ENCODE peak calls at places on chromosome 17, in seven cellular contexts. A is right lobe of liver, Q is bronchial epithelial cell, C is cardiac muscle cell, J is uterus, U is heart right ventricle, M is heart left ventricle. T is an unnamed sample.

GRCh38 chr17:10349403-10349802 is 23.4 kb downstream of the MYH13 start:
- DNase-seq in J (no peak), U (no peak), C (peak; percentile 10), M (no peak), Q (no peak), A (no peak), T (no peak)

GRCh38 chr17:82463881-82464566 is 5.5 kb downstream of the NARF start:
- DNase-seq in A (no peak), C (no peak), U (no peak), Q (no peak), M (no peak), J (no peak), T (no peak)

GRCh38 chr17:78142113-78142861 is 3.9 kb upstream of the C17orf99 start:
- DNase-seq in A (peak; percentile 48), U (no peak), M (no peak), Q (peak; percentile 97), C (no peak), J (no peak), T (peak; percentile 98)

GRCh38 chr17:75013077-75013391 is 564 bp downstream of the MRPL58 start:
- DNase-seq in U (no peak), M (no peak), A (no peak), J (no peak), Q (no peak), C (no peak), T (no peak)

GRCh38 chr17:68789203-68789962 is 165.8 kb downstream of the ABCA8 start:
- DNase-seq in J (no peak), M (no peak), U (no peak), Q (no peak), A (no peak), C (no peak), T (no peak)

GRCh38 chr17:77736721-77737120 is 221.8 kb upstream of the TNRC6C start:
- DNase-seq in M (no peak), C (no peak), J (no peak), Q (no peak), A (no peak), U (no peak), T (no peak)

GRCh38 chr17:64747938-64748540 is 85.9 kb upstream of the SMURF2 start:
- DNase-seq in Q (peak; percentile 48), A (no peak), U (no peak), M (no peak), J (no peak), C (peak; percentile 84), T (no peak)

GRCh38 chr17:77439382-77440013 is 298.7 kb downstream of the SEC14L1 start:
- DNase-seq in Q (no peak), C (no peak), U (no peak), A (peak; percentile 22), J (no peak), M (no peak), T (no peak)

GRCh38 chr17:47810200-47810821 is 11.3 kb downstream of the OSBPL7 start:
- DNase-seq in Q (peak; percentile 98), A (no peak), C (peak; percentile 87), M (no peak), U (no peak), J (no peak), T (peak; percentile 97)

GRCh38 chr17:29169806-29170591 is 10.2 kb downstream of the MYO18A start:
- DNase-seq in J (no peak), Q (no peak), M (no peak), C (no peak), A (no peak), U (no peak), T (no peak)

GRCh38 chr17:14329900-14330491 is 29.1 kb downstream of the HS3ST3B1 start:
- DNase-seq in C (no peak), M (no peak), Q (no peak), U (no peak), A (no peak), J (no peak), T (no peak)

GRCh38 chr17:16583781-16584180 is 14.8 kb upstream of the ZNF287 start:
- DNase-seq in A (no peak), J (no peak), M (no peak), Q (no peak), C (no peak), U (no peak), T (no peak)

GRCh38 chr17:37770631-37771518 is 26.0 kb upstream of the HNF1B start:
- DNase-seq in Q (peak; percentile 59), C (peak; percentile 69), A (peak; percentile 57), M (no peak), U (peak; percentile 41), J (no peak), T (no peak)

GRCh38 chr17:82613283-82614094 is 34.8 kb downstream of the WDR45B start:
- DNase-seq in J (no peak), U (peak; percentile 47), Q (peak; percentile 51), A (no peak), C (no peak), M (peak; percentile 70), T (peak; percentile 56)

GRCh38 chr17:73952498-73953205 is 250.8 kb upstream of the RPL38 start:
- DNase-seq in M (no peak), C (peak; percentile 14), A (peak; percentile 42), J (no peak), U (peak; percentile 57), Q (no peak), T (no peak)

GRCh38 chr17:3812771-3813170 is 11.8 kb upstream of the ITGAE start:
- DNase-seq in A (no peak), J (no peak), M (no peak), C (no peak), Q (no peak), U (no peak), T (no peak)

GRCh38 chr17:40884708-40885512 is at the start of gene KRT20:
- DNase-seq in A (no peak), Q (no peak), U (no peak), C (no peak), J (no peak), M (no peak), T (no peak)
- TF ChIP-seq CTCF in A (no peak), Q (no peak), U (no peak), C (peak; percentile 3), J (no peak), M (no peak), T (peak; percentile 34)

GRCh38 chr17:40348562-40349476 is 15.7 kb downstream of the GJD3 start:
- DNase-seq in M (peak; percentile 83), U (peak; percentile 76), A (peak; percentile 83), Q (no peak), C (no peak), J (peak; percentile 37), T (no peak)

GRCh38 chr17:40348136-40348504 is 16.4 kb downstream of the GJD3 start:
- DNase-seq in C (no peak), J (no peak), Q (no peak), M (no peak), U (no peak), A (no peak), T (no peak)

GRCh38 chr17:40346061-40346767 is 18.3 kb downstream of the GJD3 start:
- DNase-seq in A (no peak), C (no peak), J (peak; percentile 23), Q (no peak), U (no peak), M (no peak), T (no peak)

GRCh38 chr17:40346768-40347154 is 17.8 kb downstream of the GJD3 start:
- DNase-seq in Q (no peak), U (no peak), C (no peak), M (no peak), J (peak; percentile 29), A (no peak), T (no peak)

GRCh38 chr17:40347319-40348135 is 17.0 kb downstream of the GJD3 start:
- DNase-seq in M (no peak), J (peak; percentile 52), Q (no peak), C (no peak), U (no peak), A (no peak), T (no peak)
- H3K27me3 ChIP-seq in M (no peaks in the 10 kb centered on the region), J (no peaks in the 10 kb centered on the region), Q (no peaks in the 10 kb centered on the region), C (no peaks in the 10 kb centered on the region), U (no peaks in the 10 kb centered on the region), A (no peaks in the 10 kb centered on the region), T (no peaks in the 10 kb centered on the region)

GRCh38 chr17:18378205-18378505 is 577 bp downstream of the EVPLL start:
- DNase-seq in M (no peak), Q (no peak), J (no peak), C (no peak), A (no peak), U (no peak), T (no peak)
- TF ChIP-seq CTCF in M (no peak), Q (no peak), J (no peak), C (no peak), A (no peak), U (no peak), T (no peak)

GRCh38 chr17:2025220-2025621 is at the start of gene RTN4RL1:
- DNase-seq in A (peak; percentile 73), C (peak; percentile 63), U (peak; percentile 76), J (peak; percentile 61), M (peak; percentile 82), Q (peak; percentile 68), T (peak; percentile 71)
- H3K27me3 ChIP-seq in A (no peaks in the 10 kb centered on the region), C (peaks cover 10% of the 10 kb centered on the region), U (peaks cover 91% of the 10 kb centered on the region), J (no peaks in the 10 kb centered on the region), M (peaks cover 6% of the 10 kb centered on the region), Q (peaks cover 9% of the 10 kb centered on the region), T (peaks cover 38% of the 10 kb centered on the region)

DNA sequence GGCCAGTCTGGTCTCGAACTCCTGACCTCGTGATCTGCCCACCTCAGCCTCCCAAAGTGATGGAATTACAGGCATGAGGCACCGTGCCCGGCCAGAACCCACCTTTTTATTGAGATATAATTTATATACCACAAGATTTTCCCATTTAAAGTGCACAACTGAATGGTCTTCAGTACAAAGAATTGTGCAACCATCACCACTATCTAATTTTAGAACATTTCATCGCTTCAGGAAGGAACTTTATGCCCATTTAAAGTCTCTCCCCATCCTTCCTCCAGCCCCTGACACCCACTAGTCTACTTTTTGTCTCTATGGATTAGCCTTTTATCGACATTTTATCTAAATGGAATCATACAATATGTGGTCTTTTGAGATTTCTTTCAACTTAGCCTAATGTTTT is 25.4 kb upstream of the HELZ start:
- DNase-seq in Q (no peak), M (no peak), C (no peak), U (no peak), J (no peak), A (no peak), T (no peak)
- TF ChIP-seq CTCF in Q (no peak), M (no peak), C (no peak), U (no peak), J (no peak), A (no peak), T (no peak)

DNA sequence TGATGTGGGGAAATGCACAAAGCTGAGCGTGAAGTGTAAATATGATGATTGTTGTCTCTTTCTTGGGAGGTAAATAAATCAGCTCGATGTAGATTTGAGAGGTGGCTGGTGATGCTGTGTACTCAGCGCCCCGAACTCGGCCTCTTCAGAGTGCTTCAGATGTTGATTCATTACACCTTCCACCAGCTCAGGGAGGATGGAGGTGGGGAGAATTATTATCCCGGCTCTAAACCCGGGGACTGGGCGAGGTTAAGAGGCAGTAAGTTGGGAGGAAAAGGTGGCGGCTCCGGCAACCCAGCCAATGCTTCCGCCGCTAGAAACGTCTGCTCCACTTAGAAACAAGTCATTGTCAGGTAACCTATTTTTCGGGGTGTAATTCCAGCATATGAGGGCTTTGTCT is 86.5 kb downstream of the RPA1 start:
- DNase-seq in J (no peak), U (no peak), Q (no peak), A (no peak), M (peak; percentile 7), C (no peak), T (no peak)
- H3K27me3 ChIP-seq in J (no peaks in the 10 kb centered on the region), U (peaks cover 16% of the 10 kb centered on the region), Q (peaks cover 8% of the 10 kb centered on the region), A (no peaks in the 10 kb centered on the region), M (peaks cover 5% of the 10 kb centered on the region), C (peaks cover 4% of the 10 kb centered on the region), T (peaks cover 27% of the 10 kb centered on the region)

GRCh38 chr17:55996826-55997225 is 156.4 kb upstream of the ANKFN1 start:
- DNase-seq in J (no peak), Q (no peak), A (no peak), M (no peak), U (no peak), C (no peak), T (no peak)
- TF ChIP-seq CTCF in J (no peak), Q (no peak), A (no peak), M (no peak), U (no peak), C (no peak), T (peak; percentile 16)